ENCODE peak calls at places on chromosomes 7 and 10, in four cellular contexts. One of them, this sample, is unnamed.
A peak's percentile ranks its signal among the peaks of the same experiment; 100 is the strongest.

GRCh38 chr7:44071726-44072363 is 6.5 kb upstream of the PGAM2 start:
- DNase-seq in DND-41: no peak
- DNase-seq in left ventricle myocardium inferior: peak; percentile 7
- DNase-seq in body of pancreas: no peak
- DNase-seq in this sample: no peak

GRCh38 chr10:132591166-132591971 is 53.8 kb downstream of the INPP5A start:
- DNase-seq in DND-41: no peak
- DNase-seq in left ventricle myocardium inferior: peak; percentile 63
- DNase-seq in body of pancreas: peak; percentile 80
- DNase-seq in this sample: no peak

GRCh38 chr7:1029637-1030443 is 14.5 kb upstream of the GPR146 start:
- DNase-seq in body of pancreas: no peak
- DNase-seq in left ventricle myocardium inferior: no peak
- DNase-seq in DND-41: no peak
- DNase-seq in this sample: no peak

GRCh38 chr10:96913910-96914309 is 81.8 kb downstream of the LCOR start:
- DNase-seq in body of pancreas: no peak
- DNase-seq in DND-41: no peak
- DNase-seq in left ventricle myocardium inferior: no peak
- DNase-seq in this sample: no peak

GRCh38 chr7:158098125-158099030 is 489.2 kb downstream of the PTPRN2 start:
- DNase-seq in left ventricle myocardium inferior: no peak
- DNase-seq in DND-41: no peak
- DNase-seq in body of pancreas: no peak
- DNase-seq in this sample: no peak

GRCh38 chr10:22344204-22344603 is 1.1 kb upstream of the SPAG6 start:
- DNase-seq in DND-41: no peak
- DNase-seq in left ventricle myocardium inferior: no peak
- DNase-seq in body of pancreas: no peak
- DNase-seq in this sample: no peak

GRCh38 chr7:36726806-36727503 is 2.7 kb upstream of the AOAH start:
- DNase-seq in left ventricle myocardium inferior: no peak
- DNase-seq in DND-41: peak; percentile 33
- DNase-seq in body of pancreas: no peak
- DNase-seq in this sample: no peak

GRCh38 chr7:107588529-107589130 is 8.6 kb downstream of the BCAP29 start:
- DNase-seq in body of pancreas: no peak
- DNase-seq in left ventricle myocardium inferior: no peak
- DNase-seq in DND-41: no peak
- DNase-seq in this sample: no peak

GRCh38 chr10:79562135-79562756 is 2.0 kb upstream of the SFTPA2 start:
- DNase-seq in left ventricle myocardium inferior: peak; percentile 55
- DNase-seq in body of pancreas: peak; percentile 75
- DNase-seq in DND-41: peak; percentile 51
- DNase-seq in this sample: no peak

GRCh38 chr7:94303736-94304135 is 91.0 kb upstream of the COL1A2 start:
- DNase-seq in left ventricle myocardium inferior: no peak
- DNase-seq in DND-41: no peak
- DNase-seq in body of pancreas: no peak
- DNase-seq in this sample: peak; percentile 34

GRCh38 chr7:24724451-24725190 is 32.6 kb downstream of the GSDME start:
- DNase-seq in body of pancreas: no peak
- DNase-seq in left ventricle myocardium inferior: no peak
- DNase-seq in DND-41: no peak
- DNase-seq in this sample: no peak

GRCh38 chr7:27099839-27100225 is 2.7 kb downstream of the HOXA2 start:
- DNase-seq in left ventricle myocardium inferior: no peak
- DNase-seq in DND-41: no peak
- DNase-seq in body of pancreas: no peak
- DNase-seq in this sample: no peak

GRCh38 chr10:90148121-90148855 is 446.9 kb downstream of the KIF20B start:
- DNase-seq in body of pancreas: no peak
- DNase-seq in left ventricle myocardium inferior: no peak
- DNase-seq in DND-41: no peak
- DNase-seq in this sample: no peak

GRCh38 chr7:106165328-106165727 is 53.2 kb upstream of the SYPL1 start:
- DNase-seq in left ventricle myocardium inferior: no peak
- DNase-seq in DND-41: no peak
- DNase-seq in body of pancreas: no peak
- DNase-seq in this sample: no peak

GRCh38 chr10:98269435-98269912 is 1.5 kb upstream of the LOXL4 start:
- DNase-seq in body of pancreas: peak; percentile 87
- DNase-seq in DND-41: no peak
- DNase-seq in left ventricle myocardium inferior: peak; percentile 85
- DNase-seq in this sample: peak; percentile 44

GRCh38 chr7:122791959-122792545 is 89.3 kb upstream of the RNF148 start:
- DNase-seq in DND-41: no peak
- DNase-seq in body of pancreas: no peak
- DNase-seq in left ventricle myocardium inferior: no peak
- DNase-seq in this sample: no peak

GRCh38 chr7:39910108-39910869 is 39.8 kb upstream of the CDK13 start:
- DNase-seq in left ventricle myocardium inferior: no peak
- DNase-seq in DND-41: no peak
- DNase-seq in body of pancreas: no peak
- DNase-seq in this sample: no peak

GRCh38 chr10:118470470-118470869 is 125.0 kb downstream of the PRLHR start:
- DNase-seq in left ventricle myocardium inferior: no peak
- DNase-seq in body of pancreas: no peak
- DNase-seq in DND-41: no peak
- DNase-seq in this sample: no peak

GRCh38 chr7:42236266-42237161 is 495 bp downstream of the GLI3 start:
- DNase-seq in DND-41: peak; percentile 79
- DNase-seq in body of pancreas: peak; percentile 16
- DNase-seq in left ventricle myocardium inferior: peak; percentile 49
- DNase-seq in this sample: no peak

GRCh38 chr10:3757638-3758490 is 27.1 kb downstream of the KLF6 start:
- DNase-seq in left ventricle myocardium inferior: no peak
- DNase-seq in DND-41: no peak
- DNase-seq in body of pancreas: no peak
- DNase-seq in this sample: no peak

GRCh38 chr7:33486626-33487025 is 357.3 kb downstream of the BBS9 start:
- DNase-seq in body of pancreas: no peak
- DNase-seq in left ventricle myocardium inferior: no peak
- DNase-seq in DND-41: no peak
- DNase-seq in this sample: no peak

GRCh38 chr7:127891144-127891543 is 140.1 kb downstream of the LRRC4 start:
- DNase-seq in DND-41: no peak
- DNase-seq in left ventricle myocardium inferior: no peak
- DNase-seq in body of pancreas: no peak
- DNase-seq in this sample: no peak

GRCh38 chr7:14630048-14630447 is 272.5 kb downstream of the DGKB start:
- DNase-seq in body of pancreas: no peak
- DNase-seq in DND-41: no peak
- DNase-seq in left ventricle myocardium inferior: no peak
- DNase-seq in this sample: no peak

GRCh38 chr7:17255930-17256329 is 42.5 kb upstream of the AHR start:
- DNase-seq in left ventricle myocardium inferior: no peak
- DNase-seq in body of pancreas: no peak
- DNase-seq in DND-41: no peak
- DNase-seq in this sample: no peak

GRCh38 chr10:36538945-36539586 is 586.3 kb upstream of the ANKRD30A start:
- DNase-seq in DND-41: no peak
- DNase-seq in body of pancreas: no peak
- DNase-seq in left ventricle myocardium inferior: no peak
- DNase-seq in this sample: peak; percentile 22

GRCh38 chr10:86169066-86169465 is 197.5 kb downstream of the GRID1 start:
- DNase-seq in DND-41: no peak
- DNase-seq in left ventricle myocardium inferior: no peak
- DNase-seq in body of pancreas: no peak
- DNase-seq in this sample: no peak

GRCh38 chr7:120272261-120272895 is 597 bp upstream of the KCND2 start:
- DNase-seq in left ventricle myocardium inferior: no peak
- DNase-seq in body of pancreas: no peak
- DNase-seq in DND-41: no peak
- DNase-seq in this sample: no peak
- TF ChIP-seq CTCF in left ventricle myocardium inferior: peak; percentile 68
- TF ChIP-seq CTCF in body of pancreas: peak; percentile 49
- TF ChIP-seq CTCF in DND-41: peak; percentile 50
- TF ChIP-seq CTCF in this sample: peak; percentile 69

GRCh38 chr10:46170789-46171188 is 116.0 kb upstream of the ANTXRL start:
- DNase-seq in left ventricle myocardium inferior: no peak
- DNase-seq in body of pancreas: no peak
- DNase-seq in DND-41: no peak
- DNase-seq in this sample: no peak

GRCh38 chr10:46175311-46175710 is 111.5 kb upstream of the ANTXRL start:
- DNase-seq in DND-41: no peak
- DNase-seq in body of pancreas: no peak
- DNase-seq in left ventricle myocardium inferior: no peak
- DNase-seq in this sample: no peak

GRCh38 chr10:46171661-46172060 is 115.1 kb upstream of the ANTXRL start:
- DNase-seq in body of pancreas: no peak
- DNase-seq in left ventricle myocardium inferior: no peak
- DNase-seq in DND-41: no peak
- DNase-seq in this sample: no peak

GRCh38 chr10:46175831-46176230 is 111.0 kb upstream of the ANTXRL start:
- DNase-seq in DND-41: no peak
- DNase-seq in left ventricle myocardium inferior: no peak
- DNase-seq in body of pancreas: no peak
- DNase-seq in this sample: no peak
- H3K27me3 ChIP-seq in DND-41: no peaks in the 10 kb centered on the region
- H3K27me3 ChIP-seq in left ventricle myocardium inferior: peaks cover 4% of the 10 kb centered on the region
- H3K27me3 ChIP-seq in body of pancreas: no peaks in the 10 kb centered on the region
- H3K27me3 ChIP-seq in this sample: no peaks in the 10 kb centered on the region

GRCh38 chr10:103856497-103857175 is 1.3 kb upstream of the SH3PXD2A start:
- DNase-seq in DND-41: no peak
- DNase-seq in body of pancreas: no peak
- DNase-seq in left ventricle myocardium inferior: no peak
- DNase-seq in this sample: no peak
- H3K4me3 ChIP-seq in DND-41: no peak overlapping the region
- H3K4me3 ChIP-seq in body of pancreas: no peak overlapping the region
- H3K4me3 ChIP-seq in left ventricle myocardium inferior: peak overlapping the region; percentile 87
- H3K4me3 ChIP-seq in this sample: no peak overlapping the region

DNA sequence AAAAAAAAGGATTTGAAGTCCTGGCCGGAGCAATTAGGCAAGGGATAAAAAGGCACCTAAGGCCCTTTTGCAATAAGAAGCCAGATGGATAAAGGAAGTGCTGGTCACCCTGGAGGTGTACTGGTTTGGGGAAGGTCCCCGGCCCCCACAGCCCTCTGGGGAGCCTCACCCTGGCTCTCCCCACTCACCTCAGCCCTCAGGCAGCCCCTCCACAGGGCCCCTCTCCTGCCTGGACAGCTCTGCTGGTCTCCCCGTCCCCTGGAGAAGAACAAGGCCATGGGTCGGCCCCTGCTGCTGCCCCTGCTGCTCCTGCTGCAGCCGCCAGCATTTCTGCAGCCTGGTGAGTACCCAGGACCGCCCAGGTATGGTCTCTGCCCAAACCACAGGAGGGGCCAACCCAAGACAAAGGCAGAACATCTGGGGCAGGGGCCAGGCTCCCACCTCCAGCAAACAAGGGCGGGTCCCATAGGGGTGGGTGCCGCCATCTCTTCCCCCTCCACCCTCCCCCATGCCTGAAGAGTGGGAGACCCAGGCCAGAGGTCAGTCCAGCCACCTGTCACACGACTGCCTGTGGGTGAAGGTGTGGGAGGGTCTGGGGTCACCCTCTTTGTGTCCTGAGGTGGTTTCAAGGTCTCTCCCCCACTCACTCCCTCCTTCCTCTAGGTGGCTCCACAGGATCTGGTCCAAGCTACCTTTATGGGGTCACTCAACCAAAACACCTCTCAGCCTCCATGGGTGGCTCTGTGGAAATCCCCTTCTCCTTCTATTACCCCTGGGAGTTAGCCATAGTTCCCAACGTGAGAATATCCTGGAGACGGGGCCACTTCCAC is at the start of gene PILRB:
- DNase-seq in DND-41: no peak
- DNase-seq in body of pancreas: no peak
- DNase-seq in left ventricle myocardium inferior: no peak
- DNase-seq in this sample: no peak
- TF ChIP-seq CTCF in DND-41: no peak
- TF ChIP-seq CTCF in body of pancreas: no peak
- TF ChIP-seq CTCF in left ventricle myocardium inferior: no peak
- TF ChIP-seq CTCF in this sample: no peak

DNA sequence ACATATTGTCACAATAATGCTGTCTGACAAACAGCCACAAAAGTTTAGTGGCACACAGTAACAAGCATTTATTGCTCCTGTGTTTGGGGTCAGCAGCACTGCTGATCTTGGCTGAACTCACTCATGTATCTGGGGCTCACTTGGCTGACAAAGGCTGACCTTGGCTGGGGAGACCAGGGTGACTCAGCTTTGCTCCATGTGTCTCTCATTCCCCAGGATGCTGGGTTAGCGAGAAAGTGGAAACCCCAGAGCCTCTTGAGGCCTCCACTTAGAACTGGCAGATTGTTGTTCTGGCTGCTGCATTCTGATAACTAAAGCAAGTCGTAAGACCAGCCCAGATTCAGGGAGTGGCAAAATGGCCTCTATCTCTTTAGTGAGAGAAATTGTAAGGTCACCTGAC is 217.2 kb upstream of the HABP2 start:
- DNase-seq in left ventricle myocardium inferior: no peak
- DNase-seq in DND-41: no peak
- DNase-seq in body of pancreas: no peak
- DNase-seq in this sample: no peak
- H3K27me3 ChIP-seq in left ventricle myocardium inferior: peaks cover 4% of the 10 kb centered on the region
- H3K27me3 ChIP-seq in DND-41: peaks cover 4% of the 10 kb centered on the region
- H3K27me3 ChIP-seq in body of pancreas: no peaks in the 10 kb centered on the region
- H3K27me3 ChIP-seq in this sample: peaks cover 4% of the 10 kb centered on the region

GRCh38 chr10:26335574-26336093 is 102.5 kb upstream of the APBB1IP start:
- DNase-seq in left ventricle myocardium inferior: no peak
- DNase-seq in body of pancreas: no peak
- DNase-seq in DND-41: no peak
- DNase-seq in this sample: no peak
- H3K4me3 ChIP-seq in left ventricle myocardium inferior: peak overlapping the region; percentile 33
- H3K4me3 ChIP-seq in body of pancreas: no peak overlapping the region
- H3K4me3 ChIP-seq in DND-41: peak overlapping the region; percentile 33
- H3K4me3 ChIP-seq in this sample: no peak overlapping the region

GRCh38 chr10:9301148-9301547 is 1246.7 kb downstream of the GATA3 start:
- DNase-seq in DND-41: no peak
- DNase-seq in body of pancreas: no peak
- DNase-seq in left ventricle myocardium inferior: no peak
- DNase-seq in this sample: no peak

GRCh38 chr10:9299966-9300365 is 1245.5 kb downstream of the GATA3 start:
- DNase-seq in DND-41: no peak
- DNase-seq in body of pancreas: no peak
- DNase-seq in left ventricle myocardium inferior: no peak
- DNase-seq in this sample: no peak

GRCh38 chr10:9301554-9301953 is 1247.1 kb downstream of the GATA3 start:
- DNase-seq in DND-41: no peak
- DNase-seq in left ventricle myocardium inferior: no peak
- DNase-seq in body of pancreas: no peak
- DNase-seq in this sample: no peak

GRCh38 chr10:9302142-9302746 is 1247.8 kb downstream of the GATA3 start:
- DNase-seq in DND-41: peak; percentile 21
- DNase-seq in left ventricle myocardium inferior: no peak
- DNase-seq in body of pancreas: no peak
- DNase-seq in this sample: peak; percentile 22

GRCh38 chr10:9305018-9305655 is 1250.6 kb downstream of the GATA3 start:
- DNase-seq in left ventricle myocardium inferior: no peak
- DNase-seq in DND-41: no peak
- DNase-seq in body of pancreas: no peak
- DNase-seq in this sample: no peak
- TF ChIP-seq CTCF in left ventricle myocardium inferior: peak; percentile 43
- TF ChIP-seq CTCF in DND-41: peak; percentile 69
- TF ChIP-seq CTCF in body of pancreas: peak; percentile 53
- TF ChIP-seq CTCF in this sample: peak; percentile 45

This sample was measured in BJ.